ENCODE peak calls at places on chromosomes 6 and 20, in four cellular contexts. M, Z, H and B are unnamed samples.

GRCh38 chr6:112622036-112622435 is 274.9 kb downstream of the RFPL4B start:
- DNase-seq in H (no peak), Z (no peak), M (no peak), B (no peak)

GRCh38 chr6:98657764-98658163 is 176.6 kb upstream of the POU3F2 start:
- DNase-seq in H (no peak), M (no peak), Z (peak), B (peak)

GRCh38 chr6:11224252-11224965 is 8.1 kb downstream of the NEDD9 start:
- DNase-seq in M (no peak), Z (no peak), H (no peak), B (no peak)

GRCh38 chr6:109979033-109979921 is 1.2 kb downstream of the GPR6 start:
- DNase-seq in M (no peak), H (no peak), Z (no peak), B (no peak)

GRCh38 chr20:51800132-51800721 is 2.1 kb downstream of the SALL4 start:
- DNase-seq in Z (peak), M (peak), H (peak), B (peak)

GRCh38 chr6:16739329-16739801 is 21.9 kb downstream of the ATXN1 start:
- DNase-seq in H (no peak), M (peak), Z (no peak), B (no peak)

GRCh38 chr6:118892248-118893094 is 1.5 kb upstream of the ASF1A start:
- DNase-seq in H (no peak), Z (no peak), M (no peak), B (no peak)

GRCh38 chr6:144331610-144332009 is 46.5 kb downstream of the UTRN start:
- DNase-seq in H (no peak), M (no peak), Z (no peak), B (no peak)

GRCh38 chr20:60031107-60031506 is 72.9 kb downstream of the CDH26 start:
- DNase-seq in H (no peak), Z (no peak), M (no peak), B (no peak)

GRCh38 chr6:116060572-116061283 is at the start of gene FRK:
- DNase-seq in Z (no peak), H (peak), M (no peak), B (peak)

GRCh38 chr6:14316911-14317535 is 199.5 kb downstream of the CD83 start:
- DNase-seq in Z (no peak), H (peak), M (no peak), B (no peak)
- TF ChIP-seq CTCF in Z (peak), H (no peak), M (no peak), B (no peak)

GRCh38 chr20:63216849-63217471 is 1.0 kb upstream of the YTHDF1 start:
- DNase-seq in Z (no peak), M (no peak), H (no peak), B (peak)
- TF ChIP-seq CTCF in Z (no peak), M (no peak), H (no peak), B (peak)

GRCh38 chr6:6968357-6968730 is 139.4 kb upstream of the RREB1 start:
- DNase-seq in M (no peak), H (no peak), Z (no peak), B (no peak)

GRCh38 chr6:6968731-6969552 is 138.8 kb upstream of the RREB1 start:
- DNase-seq in H (no peak), Z (no peak), M (no peak), B (no peak)

GRCh38 chr6:6971369-6971768 is 136.4 kb upstream of the RREB1 start:
- DNase-seq in Z (no peak), M (no peak), H (no peak), B (no peak)

GRCh38 chr6:6970851-6971250 is 136.9 kb upstream of the RREB1 start:
- DNase-seq in H (no peak), M (no peak), Z (no peak), B (no peak)

DNA sequence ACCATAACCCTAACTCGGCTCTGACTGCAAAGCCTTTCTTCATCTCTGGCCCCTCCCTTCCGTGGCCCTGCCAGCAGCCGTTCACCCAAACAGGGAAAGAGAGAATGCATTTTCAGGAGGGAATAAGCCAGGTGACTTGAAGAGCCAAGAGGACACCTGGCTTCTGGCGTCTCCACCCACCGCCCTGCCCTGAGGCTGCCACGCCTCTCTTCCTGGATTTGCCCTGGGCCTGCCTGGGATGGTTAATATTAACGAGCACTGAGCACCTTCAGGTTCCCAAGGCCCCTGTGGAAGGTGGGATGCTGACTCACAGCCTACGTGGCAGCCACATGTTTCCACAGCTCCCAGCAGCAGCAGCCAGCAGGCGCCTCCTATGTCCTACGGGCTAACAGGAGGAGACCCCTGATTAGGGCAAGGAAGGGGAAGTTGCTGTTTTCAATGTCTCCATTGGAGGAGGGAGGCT is 138.0 kb upstream of the RREB1 start:
- DNase-seq in H (peak), M (no peak), Z (no peak), B (peak)
- TF ChIP-seq CTCF in H (no peak), M (no peak), Z (no peak), B (no peak)

GRCh38 chr6:137921823-137922222 is 54.8 kb downstream of the TNFAIP3 start:
- DNase-seq in Z (no peak), H (no peak), M (no peak), B (no peak)
- TF ChIP-seq CTCF in Z (no peak), H (no peak), M (peak), B (no peak)

DNA sequence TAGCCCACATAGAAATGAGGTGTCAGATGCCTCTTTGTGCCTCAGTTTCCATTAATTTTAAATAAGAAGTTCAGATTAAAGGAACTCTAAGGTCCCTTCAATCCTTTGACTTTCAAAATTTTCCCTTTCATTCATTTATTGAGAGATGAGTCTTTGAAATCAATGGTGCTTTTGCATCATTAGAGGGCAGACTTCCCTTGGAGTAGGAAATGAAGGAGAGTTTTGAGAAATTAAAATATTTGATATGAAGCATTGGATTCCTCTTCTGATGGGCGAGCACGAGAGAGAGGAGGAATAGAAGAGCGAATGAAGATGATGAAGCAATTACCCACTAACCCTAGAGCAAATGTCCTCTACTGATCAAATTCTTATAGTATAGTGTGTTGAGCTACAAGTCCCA is 105.7 kb downstream of the EDN1 start:
- DNase-seq in M (no peak), H (no peak), Z (no peak), B (no peak)
- TF ChIP-seq CTCF in M (no peak), H (no peak), Z (no peak), B (no peak)

DNA sequence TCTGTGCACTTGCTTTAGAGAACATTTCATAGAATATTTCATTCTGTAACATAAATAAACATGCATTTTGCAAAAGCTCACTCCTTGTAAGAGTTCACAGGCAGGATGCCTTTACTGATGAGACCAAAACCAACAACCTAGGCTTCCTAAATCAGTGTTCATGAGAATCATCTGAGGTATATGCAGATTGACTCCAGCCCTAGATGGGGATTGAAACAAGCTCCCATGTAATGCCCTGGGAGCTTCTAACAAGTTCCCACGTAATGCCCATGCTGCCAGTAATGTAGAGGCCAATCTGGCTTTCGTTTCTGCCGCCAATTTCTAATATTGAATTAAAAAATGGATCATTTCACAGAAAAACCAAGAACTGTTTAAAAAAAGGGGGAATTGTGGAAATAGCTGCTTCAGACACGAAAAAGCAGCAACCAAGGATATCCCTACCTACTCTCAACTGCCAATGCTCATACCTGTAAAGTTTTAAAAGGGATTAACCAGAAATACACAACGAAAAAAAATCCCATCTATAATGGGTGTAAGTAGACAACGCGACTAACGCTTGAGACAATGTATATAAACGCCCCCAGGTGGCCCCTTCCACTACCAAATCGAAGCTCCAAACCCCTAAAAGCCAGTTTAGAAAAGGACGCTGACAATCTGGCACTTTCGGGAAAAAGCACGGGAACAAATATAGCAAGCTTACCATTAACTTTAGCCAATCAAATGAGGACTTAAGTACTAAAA is 94.7 kb upstream of the BTN3A2 start:
- DNase-seq in Z (no peak), H (no peak), M (no peak), B (peak)
- TF ChIP-seq CTCF in Z (peak), H (no peak), M (no peak), B (no peak)

GRCh38 chr20:47532002-47532401 is 30.3 kb downstream of the NCOA3 start:
- DNase-seq in Z (no peak), M (no peak), H (no peak), B (no peak)
- TF ChIP-seq CTCF in Z (no peak), M (no peak), H (no peak), B (no peak)

GRCh38 chr6:167985205-167985604 is 12.3 kb upstream of the KIF25 start:
- DNase-seq in M (no peak), Z (no peak), H (no peak), B (no peak)
- TF ChIP-seq CTCF in M (no peak), Z (no peak), H (no peak), B (no peak)

DNA sequence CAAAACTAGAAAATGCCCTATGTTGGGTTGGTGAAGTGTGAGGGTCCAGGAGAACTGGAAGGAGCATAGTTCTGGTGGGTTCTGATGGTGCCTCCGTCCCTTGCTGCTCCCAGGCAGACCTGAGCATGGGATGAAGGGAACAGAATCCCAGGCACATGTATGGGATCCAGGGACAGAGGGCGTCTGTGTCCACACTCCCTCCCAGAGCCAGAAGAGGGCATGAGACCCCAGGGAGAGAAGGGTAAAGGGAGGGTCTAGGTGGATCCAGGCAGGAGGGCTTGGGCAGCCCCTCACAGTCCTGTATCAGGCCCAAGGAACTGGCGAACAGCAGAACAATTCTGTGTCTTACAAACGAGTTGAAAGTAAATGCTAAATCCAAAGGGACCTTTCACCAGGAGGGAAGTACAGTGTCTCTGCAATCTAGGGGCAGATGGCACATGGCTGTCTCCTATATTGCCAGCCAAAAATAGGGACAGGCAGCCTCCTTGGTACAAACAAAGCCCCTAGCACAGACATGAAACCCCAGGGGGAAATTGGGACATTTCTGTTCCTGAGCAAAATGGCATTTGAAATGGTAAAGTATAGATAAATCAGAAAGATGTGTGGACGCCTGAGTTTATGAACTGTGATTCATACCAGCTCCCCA is 2.5 kb upstream of the BPIFA1 start:
- DNase-seq in M (no peak), H (no peak), Z (no peak), B (peak)
- TF ChIP-seq CTCF in M (no peak), H (no peak), Z (peak), B (no peak)